ENCODE peak calls at places on chromosomes 4 and X, in ten cellular contexts. Q, L, S, M, B, T, V, G, E and F are unnamed samples.

GRCh38 chrX:23668335-23668734 is 1.0 kb downstream of the PRDX4 start:
- DNase-seq in Q (no peak), L (no peak), S (no peak), M (no peak), B (peak; percentile 9), T (no peak), V (no peak), G (no peak), E (no peak), F (peak; percentile 15)

GRCh38 chr4:184345573-184345922 is 127.9 kb upstream of the ENPP6 start:
- DNase-seq in Q (no peak), L (no peak), S (no peak), M (no peak), B (no peak), T (no peak), V (no peak), G (no peak), E (no peak), F (no peak)

GRCh38 chr4:64682946-64683345 is 273.7 kb upstream of the TECRL start:
- DNase-seq in Q (no peak), L (no peak), S (no peak), M (no peak), B (no peak), T (no peak), V (no peak), G (no peak), E (no peak), F (no peak)

GRCh38 chr4:170758988-170759387 is 669.2 kb upstream of the AADAT start:
- DNase-seq in Q (no peak), L (no peak), S (no peak), M (no peak), B (no peak), T (no peak), V (no peak), G (no peak), E (no peak), F (no peak)

GRCh38 chr4:5980436-5981155 is 37.6 kb downstream of the C4orf50 start:
- DNase-seq in Q (no peak), L (no peak), S (no peak), M (no peak), B (peak; percentile 4), T (no peak), V (no peak), G (no peak), E (no peak), F (no peak)

GRCh38 chr4:107449611-107450369 is 270.2 kb downstream of the PAPSS1 start:
- DNase-seq in Q (no peak), L (no peak), S (no peak), M (no peak), B (no peak), T (no peak), V (no peak), G (no peak), E (no peak), F (no peak)

GRCh38 chrX:63613531-63614028 is 171.4 kb downstream of the ARHGEF9 start:
- DNase-seq in Q (no peak), L (no peak), S (no peak), M (no peak), B (no peak), T (no peak), V (no peak), G (no peak), E (no peak), F (no peak)

GRCh38 chr4:176277162-176277904 is 8.3 kb upstream of the ASB5 start:
- DNase-seq in Q (peak; percentile 38), L (peak; percentile 43), S (peak; percentile 52), M (peak; percentile 65), B (peak; percentile 78), T (peak; percentile 77), V (peak; percentile 1), G (peak; percentile 46), E (peak; percentile 15), F (no peak)

GRCh38 chrX:119008122-119008744 is 33.8 kb downstream of the LONRF3 start:
- DNase-seq in Q (peak; percentile 18), L (no peak), S (peak; percentile 21), M (peak; percentile 44), B (peak; percentile 44), T (no peak), V (peak; percentile 1), G (no peak), E (no peak), F (no peak)

GRCh38 chr4:118331352-118331751 is 21.5 kb downstream of the PRSS12 start:
- DNase-seq in Q (no peak), L (no peak), S (no peak), M (no peak), B (no peak), T (no peak), V (no peak), G (no peak), E (no peak), F (no peak)

GRCh38 chr4:84151574-84151973 is 347.5 kb downstream of the NKX6-1 start:
- DNase-seq in Q (no peak), L (no peak), S (peak; percentile 9), M (no peak), B (no peak), T (no peak), V (no peak), G (no peak), E (no peak), F (no peak)

GRCh38 chr4:112589207-112589606 is 47.5 kb downstream of the ZGRF1 start:
- DNase-seq in Q (no peak), L (no peak), S (no peak), M (no peak), B (peak; percentile 31), T (no peak), V (no peak), G (no peak), E (no peak), F (no peak)

GRCh38 chr4:68256284-68256683 is 10.8 kb upstream of the TMPRSS11B start:
- DNase-seq in Q (no peak), L (no peak), S (no peak), M (no peak), B (no peak), T (no peak), V (no peak), G (no peak), E (no peak), F (no peak)

GRCh38 chrX:39577976-39578962 is 519.5 kb downstream of the BCOR start:
- DNase-seq in Q (peak; percentile 36), L (no peak), S (peak; percentile 41), M (no peak), B (no peak), T (no peak), V (no peak), G (no peak), E (no peak), F (peak; percentile 27)

GRCh38 chr4:84856468-84856867 is 110.0 kb downstream of the WDFY3 start:
- DNase-seq in Q (no peak), L (no peak), S (no peak), M (no peak), B (no peak), T (no peak), V (no peak), G (no peak), E (no peak), F (no peak)

GRCh38 chr4:28772796-28773195 is 1912.2 kb downstream of the STIM2 start:
- DNase-seq in Q (no peak), L (no peak), S (no peak), M (no peak), B (no peak), T (no peak), V (no peak), G (no peak), E (no peak), F (no peak)

GRCh38 chr4:39591290-39591689 is 47.4 kb downstream of the SMIM14 start:
- DNase-seq in Q (no peak), L (no peak), S (peak; percentile 35), M (no peak), B (peak; percentile 35), T (no peak), V (no peak), G (no peak), E (no peak), F (no peak)

GRCh38 chr4:158171456-158171790 is 1.4 kb downstream of the GASK1B start:
- DNase-seq in Q (no peak), L (no peak), S (no peak), M (no peak), B (no peak), T (no peak), V (no peak), G (no peak), E (no peak), F (no peak)

GRCh38 chr4:184061582-184061981 is 156.1 kb downstream of the ENPP6 start:
- DNase-seq in Q (no peak), L (no peak), S (no peak), M (peak; percentile 26), B (no peak), T (no peak), V (no peak), G (no peak), E (no peak), F (no peak)

GRCh38 chr4:185112104-185112503 is 31.0 kb upstream of the SLC25A4 start:
- DNase-seq in Q (no peak), L (peak; percentile 75), S (no peak), M (no peak), B (peak; percentile 97), T (no peak), V (no peak), G (no peak), E (no peak), F (no peak)

GRCh38 chrX:51641421-51642021 is 22.8 kb upstream of the CENPVL3 start:
- DNase-seq in Q (peak; percentile 23), L (peak; percentile 18), S (no peak), M (peak; percentile 12), B (peak; percentile 65), T (no peak), V (no peak), G (no peak), E (no peak), F (no peak)

GRCh38 chr4:110294165-110294564 is 95.8 kb upstream of the ELOVL6 start:
- DNase-seq in Q (no peak), L (no peak), S (no peak), M (no peak), B (peak; percentile 11), T (no peak), V (no peak), G (no peak), E (no peak), F (no peak)